ENCODE peak calls at places on chromosomes 2 and 18, in four cellular contexts. M, I, Y and E are unnamed samples.

GRCh38 chr2:239319261-239319661 is 81.6 kb downstream of the HDAC4 start:
- DNase-seq in M (no peak), I (no peak), Y (peak; percentile 44), E (no peak)

GRCh38 chr2:197647961-197648690 is 27.3 kb downstream of the RFTN2 start:
- DNase-seq in M (no peak), I (peak; percentile 5), Y (no peak), E (no peak)

GRCh38 chr2:155223781-155224406 is 525.4 kb downstream of the KCNJ3 start:
- DNase-seq in M (peak; percentile 26), I (no peak), Y (peak; percentile 7), E (no peak)

GRCh38 chr2:79929624-79930023 is 374.9 kb downstream of the LRRTM1 start:
- DNase-seq in M (no peak), I (no peak), Y (no peak), E (no peak)

GRCh38 chr2:61718965-61719364 is 134.9 kb downstream of the FAM161A start:
- DNase-seq in M (no peak), I (no peak), Y (no peak), E (no peak)

GRCh38 chr2:160169401-160169918 is 30.6 kb downstream of the ITGB6 start:
- DNase-seq in M (no peak), I (no peak), Y (no peak), E (no peak)

GRCh38 chr18:68494802-68495560 is 219.9 kb downstream of the TMX3 start:
- DNase-seq in M (no peak), I (peak; percentile 95), Y (no peak), E (peak; percentile 1)

GRCh38 chr2:101230541-101230993 is 22.1 kb upstream of the CNOT11 start:
- DNase-seq in M (no peak), I (peak; percentile 9), Y (no peak), E (no peak)

GRCh38 chr2:63874204-63875134 is 32.8 kb downstream of the UGP2 start:
- DNase-seq in M (no peak), I (no peak), Y (no peak), E (no peak)

GRCh38 chr2:12507295-12507694 is 209.4 kb upstream of the TRIB2 start:
- DNase-seq in M (no peak), I (peak; percentile 51), Y (peak; percentile 9), E (peak; percentile 90)

GRCh38 chr18:63376493-63377053 is 9.6 kb upstream of the KDSR start:
- DNase-seq in M (no peak), I (peak; percentile 96), Y (no peak), E (no peak)

GRCh38 chr2:191155608-191156071 is 4.8 kb upstream of the STAT4 start:
- DNase-seq in M (no peak), I (peak; percentile 73), Y (no peak), E (peak; percentile 58)

GRCh38 chr2:95374916-95375471 is 27.5 kb upstream of the FAHD2A start:
- DNase-seq in M (no peak), I (peak; percentile 14), Y (no peak), E (no peak)

GRCh38 chr18:65322895-65323294 is 427.9 kb upstream of the CDH7 start:
- DNase-seq in M (no peak), I (no peak), Y (no peak), E (no peak)

GRCh38 chr2:203996692-203997091 is 60.1 kb downstream of the ICOS start:
- DNase-seq in M (no peak), I (no peak), Y (no peak), E (no peak)

GRCh38 chr2:203994735-203995134 is 58.2 kb downstream of the ICOS start:
- DNase-seq in M (no peak), I (no peak), Y (no peak), E (no peak)

GRCh38 chr2:203998195-203998804 is 61.7 kb downstream of the ICOS start:
- DNase-seq in M (no peak), I (peak; percentile 47), Y (no peak), E (no peak)

GRCh38 chr2:203999844-204000243 is 63.3 kb downstream of the ICOS start:
- DNase-seq in M (no peak), I (no peak), Y (no peak), E (no peak)

GRCh38 chr2:203997481-203997880 is 60.9 kb downstream of the ICOS start:
- DNase-seq in M (no peak), I (no peak), Y (no peak), E (no peak)
- H3K27ac ChIP-seq in M (no peak overlapping the region), I (no peak overlapping the region), Y (no peak overlapping the region), E (no peak overlapping the region)

GRCh38 chr2:7394195-7394594 is 477.0 kb downstream of the RNF144A start:
- DNase-seq in M (no peak), I (no peak), Y (no peak), E (no peak)
- TF ChIP-seq CTCF in M (peak; percentile 3), I (no peak), Y (no peak), E (no peak)

DNA sequence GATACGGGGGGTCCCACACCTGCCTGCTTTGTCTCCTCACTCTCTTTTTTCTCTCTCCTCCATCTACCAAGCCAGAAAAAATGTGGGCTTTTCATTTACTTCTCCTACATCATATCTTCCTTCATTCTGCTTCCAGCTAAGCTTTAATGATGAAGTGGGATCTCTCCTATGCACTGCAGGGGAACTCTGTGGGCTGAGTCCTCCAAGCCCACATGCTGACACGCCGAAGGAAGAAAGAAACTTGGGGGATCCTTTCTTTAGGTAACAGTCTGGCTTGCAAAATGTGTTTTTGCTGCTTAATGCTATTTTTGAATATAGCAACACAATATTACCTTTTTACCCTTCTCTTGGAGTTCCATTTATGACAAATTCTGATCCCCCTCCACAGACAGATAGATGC is 33.6 kb upstream of the YWHAQ start:
- DNase-seq in M (no peak), I (no peak), Y (no peak), E (no peak)
- H3K27ac ChIP-seq in M (no peak overlapping the region), I (no peak overlapping the region), Y (no peak overlapping the region), E (no peak overlapping the region)

GRCh38 chr2:26316041-26316440 is 29.9 kb upstream of the SELENOI start:
- DNase-seq in M (peak; percentile 45), I (no peak), Y (no peak), E (no peak)

GRCh38 chr2:26312471-26312870 is 33.5 kb upstream of the SELENOI start:
- DNase-seq in M (no peak), I (no peak), Y (no peak), E (peak; percentile 13)

GRCh38 chr2:26316845-26317244 is 29.1 kb upstream of the SELENOI start:
- DNase-seq in M (no peak), I (no peak), Y (no peak), E (no peak)

GRCh38 chr2:26313446-26313845 is 32.5 kb upstream of the SELENOI start:
- DNase-seq in M (no peak), I (no peak), Y (no peak), E (no peak)

DNA sequence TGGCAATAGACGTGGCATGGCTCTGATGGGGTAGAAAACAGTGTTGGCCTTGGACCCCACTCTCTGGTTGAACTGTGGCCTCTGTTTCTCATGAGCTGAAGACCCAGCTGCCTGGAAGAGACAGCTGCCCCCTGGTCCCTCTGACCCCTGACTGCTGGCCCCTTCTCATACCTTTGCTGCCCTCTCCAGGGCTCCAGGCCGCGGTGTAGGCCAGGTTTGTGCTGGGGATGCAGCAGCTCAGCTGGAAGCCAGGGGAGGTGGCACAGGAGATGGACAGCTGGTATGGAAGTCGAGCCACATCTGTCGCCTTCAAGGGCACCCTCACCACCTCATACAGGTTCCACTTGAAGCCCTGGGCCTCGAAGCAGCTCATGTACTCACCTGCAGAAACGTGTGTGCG is 31.7 kb upstream of the SELENOI start:
- DNase-seq in M (peak; percentile 48), I (no peak), Y (no peak), E (no peak)
- TF ChIP-seq CTCF in M (peak; percentile 45), I (no peak), Y (no peak), E (no peak)